ENCODE peak calls at places on chromosomes 3 and 15, in six cellular contexts. U, T, K, R, Q and Y are unnamed samples.

GRCh38 chr3:46517016-46517770 is 19.4 kb downstream of the RTP3 start:
- DNase-seq in Q (no peak), K (no peak), T (no peak), U (peak), R (no peak), Y (peak)

GRCh38 chr3:28840976-28841376 is 439.9 kb upstream of the RBMS3 start:
- DNase-seq in T (no peak), U (no peak), Q (no peak), R (no peak), K (no peak), Y (no peak)

GRCh38 chr15:31824009-31824408 is 206.3 kb upstream of the CHRNA7 start:
- DNase-seq in R (no peak), T (no peak), K (no peak), Q (no peak), U (no peak), Y (no peak)

GRCh38 chr3:156553705-156554356 is 1.1 kb downstream of the SSR3 start:
- DNase-seq in K (no peak), Q (no peak), T (no peak), R (peak), U (peak), Y (peak)

GRCh38 chr3:144590854-144591253 is 619.2 kb downstream of the DIPK2A start:
- DNase-seq in K (no peak), Q (peak), R (no peak), T (no peak), U (peak), Y (peak)

GRCh38 chr15:84890670-84891147 is 6.2 kb downstream of the SLC28A1 start:
- DNase-seq in U (no peak), K (no peak), Q (no peak), T (no peak), R (no peak), Y (no peak)

GRCh38 chr3:73245459-73245858 is 184.0 kb downstream of the EBLN2 start:
- DNase-seq in K (no peak), T (no peak), R (no peak), U (no peak), Q (no peak), Y (no peak)

GRCh38 chr15:66703540-66703941 is 1.5 kb downstream of the SMAD6 start:
- DNase-seq in T (no peak), K (no peak), R (peak), U (peak), Q (no peak), Y (peak)

GRCh38 chr15:26132786-26133185 is 269.7 kb upstream of the ATP10A start:
- DNase-seq in R (no peak), K (no peak), T (no peak), Q (no peak), U (no peak), Y (no peak)

GRCh38 chr15:65165875-65166274 is 19.3 kb downstream of the CLPX start:
- DNase-seq in U (no peak), R (no peak), Q (no peak), T (no peak), K (no peak), Y (no peak)

GRCh38 chr15:75705854-75706681 is 6.6 kb downstream of the CSPG4 start:
- DNase-seq in K (no peak), U (no peak), T (no peak), Q (no peak), R (no peak), Y (peak)

GRCh38 chr3:62178032-62178431 is 195.3 kb downstream of the FEZF2 start:
- DNase-seq in Q (no peak), K (no peak), R (no peak), U (no peak), T (no peak), Y (no peak)

GRCh38 chr3:28012830-28013229 is 228.6 kb upstream of the CMC1 start:
- DNase-seq in U (no peak), R (no peak), K (no peak), Q (no peak), T (no peak), Y (no peak)

GRCh38 chr15:74958320-74958907 is 1.8 kb upstream of the RPP25 start:
- DNase-seq in Q (no peak), T (no peak), U (no peak), R (peak), K (peak), Y (peak)

GRCh38 chr15:65869954-65870871 is 922 bp downstream of the RAB11A start:
- DNase-seq in Q (no peak), K (peak), R (peak), T (peak), U (peak), Y (peak)

GRCh38 chr3:122992628-122993570 is 34.7 kb downstream of the SEMA5B start:
- DNase-seq in Q (no peak), T (no peak), U (no peak), R (peak), K (no peak), Y (no peak)

GRCh38 chr3:171506743-171507319 is 46.6 kb upstream of the TNIK start:
- DNase-seq in K (no peak), U (peak), Q (no peak), R (no peak), T (no peak), Y (no peak)

GRCh38 chr3:134846084-134846483 is 51.0 kb downstream of the EPHB1 start:
- DNase-seq in K (no peak), T (no peak), U (no peak), R (no peak), Q (no peak), Y (no peak)

GRCh38 chr3:76824658-76825310 is 215.1 kb upstream of the ROBO2 start:
- DNase-seq in T (no peak), U (no peak), K (no peak), R (no peak), Q (no peak), Y (no peak)

GRCh38 chr3:111538687-111539086 is 3.3 kb upstream of the CD96 start:
- DNase-seq in Q (no peak), T (no peak), U (peak), K (no peak), R (no peak), Y (peak)

GRCh38 chr3:51338632-51339031 is 46.5 kb upstream of the MANF start:
- DNase-seq in Q (no peak), R (no peak), U (no peak), K (peak), T (no peak), Y (no peak)

GRCh38 chr3:17424137-17424536 is 318.3 kb downstream of the TBC1D5 start:
- DNase-seq in U (peak), K (no peak), Q (no peak), T (no peak), R (no peak), Y (peak)

GRCh38 chr3:196708467-196708866 is 3.6 kb downstream of the CEP19 start:
- DNase-seq in R (no peak), Q (no peak), T (no peak), K (no peak), U (no peak), Y (no peak)

GRCh38 chr15:80204231-80204630 is 47.8 kb downstream of the CTXND1 start:
- DNase-seq in R (no peak), U (no peak), T (no peak), K (no peak), Q (no peak), Y (no peak)

GRCh38 chr3:134852893-134853351 is 57.9 kb downstream of the EPHB1 start:
- DNase-seq in U (no peak), K (no peak), R (no peak), T (no peak), Q (no peak), Y (no peak)

GRCh38 chr15:69855601-69856000 is 242.1 kb downstream of the TLE3 start:
- DNase-seq in Q (no peak), T (no peak), R (no peak), U (no peak), K (no peak), Y (peak)

GRCh38 chr3:12120374-12121140 is 38.2 kb downstream of the TIMP4 start:
- DNase-seq in Q (no peak), K (no peak), U (no peak), R (no peak), T (no peak), Y (peak)

GRCh38 chr15:90892023-90892422 is 7.7 kb downstream of the FES start:
- DNase-seq in K (no peak), U (no peak), T (no peak), R (no peak), Q (no peak), Y (no peak)

GRCh38 chr3:125602752-125603649 is 7.7 kb upstream of the OSBPL11 start:
- DNase-seq in U (peak), Q (no peak), T (no peak), K (no peak), R (no peak), Y (no peak)

GRCh38 chr15:87634361-87634760 is 622.2 kb downstream of the NTRK3 start:
- DNase-seq in R (no peak), U (no peak), T (no peak), Q (no peak), K (no peak), Y (no peak)

GRCh38 chr3:42652611-42653302 is 740 bp upstream of the ZBTB47 start:
- DNase-seq in U (peak), Q (no peak), K (peak), T (no peak), R (peak), Y (peak)

GRCh38 chr15:31508656-31509055 is 182.0 kb downstream of the KLF13 start:
- DNase-seq in U (no peak), T (no peak), R (no peak), Q (no peak), K (peak), Y (no peak)

GRCh38 chr15:79418693-79419279 is 13.3 kb upstream of the MINAR1 start:
- DNase-seq in K (no peak), U (no peak), Q (no peak), T (no peak), R (no peak), Y (no peak)

GRCh38 chr3:156675744-156676466 is 1.5 kb downstream of the TIPARP start:
- DNase-seq in Q (no peak), T (no peak), U (peak), K (no peak), R (peak), Y (peak)

GRCh38 chr3:185084402-185084801 is 68.5 kb downstream of the C3orf70 start:
- DNase-seq in K (no peak), U (no peak), R (no peak), Q (no peak), T (no peak), Y (no peak)

GRCh38 chr3:140972833-140973232 is 31.2 kb downstream of the SLC25A36 start:
- DNase-seq in U (peak), Q (no peak), K (no peak), T (no peak), R (no peak), Y (peak)

GRCh38 chr3:15102256-15102655 is 3.3 kb upstream of the RBSN start:
- DNase-seq in K (no peak), Q (no peak), T (no peak), U (no peak), R (no peak), Y (no peak)

DNA sequence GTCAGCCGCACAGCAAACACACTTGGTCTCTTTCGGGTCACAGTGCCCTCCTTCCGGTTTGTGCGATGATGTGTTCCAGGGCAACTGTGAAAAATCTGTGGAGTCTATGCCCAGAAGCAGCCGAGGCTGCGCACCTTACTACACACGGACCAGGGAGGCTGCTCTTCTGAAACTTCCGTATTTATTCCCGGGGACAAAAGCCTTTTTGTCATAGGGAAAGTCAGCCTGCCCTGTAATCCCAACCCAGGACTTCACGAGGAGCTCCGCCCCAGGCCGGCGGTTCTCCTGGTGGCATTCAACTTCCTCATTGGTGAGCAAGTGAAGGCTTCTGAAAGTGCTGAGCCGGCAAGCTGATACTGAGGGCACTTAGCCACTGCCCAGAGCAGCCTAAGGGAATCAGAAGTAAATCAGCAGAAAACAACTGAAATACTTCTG is 126.5 kb downstream of the FMN1 start:
- DNase-seq in R (peak), U (no peak), Q (no peak), T (no peak), K (peak), Y (peak)
- H4K91ac ChIP-seq in R (no peak), U (peak), Q (peak), T (no peak), K (no peak), Y (no peak)

GRCh38 chr15:52021128-52021671 is 2.2 kb downstream of the MAPK6 start:
- DNase-seq in Q (no peak), U (peak), R (peak), T (no peak), K (no peak), Y (peak)
- H4K91ac ChIP-seq in Q (no peak), U (peak), R (no peak), T (no peak), K (no peak), Y (no peak)

DNA sequence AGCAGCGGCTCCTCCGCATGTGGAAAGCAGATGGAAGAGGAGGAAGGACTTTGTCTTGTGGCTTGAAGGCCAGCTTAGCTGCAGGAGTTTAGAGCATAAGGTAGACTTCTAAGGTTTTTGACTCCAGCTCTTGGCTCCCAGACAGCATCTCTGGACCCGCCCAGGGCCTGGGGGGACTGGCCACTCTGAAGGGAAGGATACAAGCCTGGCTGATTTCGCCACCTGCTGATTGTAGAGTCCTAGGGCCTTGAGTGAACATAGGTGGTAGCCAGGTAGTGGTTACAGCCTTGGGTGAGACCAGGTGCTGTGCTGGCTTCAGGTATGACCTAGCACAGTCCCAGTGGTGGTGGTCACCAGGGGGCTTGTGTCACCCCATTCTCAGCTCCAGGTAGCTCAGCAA is 48.4 kb upstream of the RPL35A start:
- DNase-seq in Q (no peak), K (no peak), R (no peak), U (no peak), T (no peak), Y (no peak)
- H4K91ac ChIP-seq in Q (no peak), K (no peak), R (no peak), U (no peak), T (no peak), Y (no peak)

DNA sequence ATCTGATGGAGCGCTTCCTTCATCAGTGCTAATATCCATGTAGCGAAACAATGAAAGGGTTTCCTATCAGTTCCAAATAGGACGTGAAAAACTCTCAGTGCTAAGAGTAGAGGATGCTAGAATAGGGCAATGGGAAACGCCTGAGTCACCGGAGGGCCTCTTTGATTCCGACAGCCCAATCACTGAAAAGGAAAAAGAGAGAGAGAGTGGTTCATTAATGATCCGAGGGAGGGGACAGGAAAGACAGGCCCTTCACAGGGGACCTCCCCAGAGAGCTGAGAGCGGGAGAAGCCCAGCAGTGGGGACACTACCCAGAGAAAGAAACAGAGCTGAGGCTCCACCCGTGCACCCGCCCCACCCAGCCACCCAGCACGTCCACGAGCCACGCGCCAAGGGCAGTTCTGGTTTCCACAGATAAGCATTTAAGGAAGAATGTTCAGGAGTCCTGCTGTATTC is 76.9 kb downstream of the RPN1 start:
- DNase-seq in U (no peak), Q (no peak), T (no peak), R (no peak), K (peak), Y (no peak)
- H4K91ac ChIP-seq in U (no peak), Q (no peak), T (no peak), R (no peak), K (no peak), Y (no peak)

GRCh38 chr15:77484994-77485393 is 64.3 kb downstream of the HMG20A start:
- DNase-seq in K (no peak), R (no peak), Q (no peak), U (no peak), T (no peak), Y (no peak)
- H4K91ac ChIP-seq in K (no peak), R (no peak), Q (no peak), U (no peak), T (no peak), Y (no peak)

DNA sequence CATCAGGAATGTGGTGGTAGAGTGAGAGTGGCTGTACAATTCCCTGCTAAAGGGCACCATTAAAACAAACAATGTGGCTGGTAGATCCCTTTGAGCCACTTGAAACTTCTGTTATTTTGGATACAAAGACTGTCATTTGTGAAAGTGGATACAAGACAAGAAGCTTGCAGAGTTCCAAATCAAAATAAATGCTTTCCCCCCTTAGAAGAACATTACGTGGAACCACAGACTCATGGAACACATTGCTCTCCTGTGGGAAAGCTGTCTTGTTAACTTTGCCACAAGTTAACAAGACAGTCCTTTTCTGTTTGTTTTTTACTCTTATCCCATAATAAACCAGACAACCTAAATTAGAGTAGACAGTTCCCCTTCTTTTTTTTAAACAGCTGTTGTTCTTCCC is 255.4 kb upstream of the UBE2E2 start:
- DNase-seq in R (no peak), T (no peak), Q (no peak), K (no peak), U (no peak), Y (no peak)
- H4K91ac ChIP-seq in R (no peak), T (no peak), Q (no peak), K (no peak), U (no peak), Y (no peak)

DNA sequence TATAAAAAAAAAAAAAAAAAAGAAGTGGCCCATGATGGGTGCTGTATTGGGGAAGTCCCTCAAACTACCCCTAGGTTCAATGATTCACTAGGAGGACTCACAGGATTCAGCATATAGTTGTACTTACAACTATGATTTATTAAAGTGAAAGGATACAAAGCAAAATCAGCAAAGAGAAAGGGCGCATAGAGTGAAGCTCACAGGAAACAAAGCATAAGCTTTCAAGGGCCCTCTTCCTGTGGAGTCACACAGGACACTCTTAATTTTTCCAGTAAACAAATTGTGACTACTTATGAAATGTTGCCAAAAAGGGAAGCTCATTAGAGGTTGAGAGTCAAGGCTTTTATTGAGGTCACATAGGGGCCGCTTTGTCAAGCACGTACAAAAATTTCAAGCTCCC is 153.7 kb upstream of the GAP43 start:
- DNase-seq in Q (no peak), T (no peak), R (no peak), U (no peak), K (no peak), Y (peak)
- H4K91ac ChIP-seq in Q (no peak), T (no peak), R (no peak), U (no peak), K (no peak), Y (no peak)

GRCh38 chr3:187642861-187643260 is 27.3 kb downstream of the SST start:
- DNase-seq in T (no peak), U (no peak), K (no peak), R (no peak), Q (no peak), Y (no peak)
- H4K91ac ChIP-seq in T (no peak), U (no peak), K (no peak), R (no peak), Q (no peak), Y (no peak)